ENCODE peak calls at places on chromosomes 7 and 10, in four cellular contexts. One of them, this sample, is unnamed.

GRCh38 chr7:26910221-26910620 is 45.8 kb upstream of the SKAP2 start:
- DNase-seq in neuronal stem cell: no peak
- DNase-seq in CD4-positive, CD25-positive, alpha-beta regulatory T cell: no peak
- DNase-seq in psoas muscle: no peak
- DNase-seq in this sample: no peak

GRCh38 chr7:103447073-103447960 is 1.3 kb upstream of the SLC26A5 start:
- DNase-seq in CD4-positive, CD25-positive, alpha-beta regulatory T cell: peak; percentile 20
- DNase-seq in neuronal stem cell: peak; percentile 54
- DNase-seq in psoas muscle: no peak
- DNase-seq in this sample: no peak

GRCh38 chr10:24889636-24890035 is 62.8 kb downstream of the PRTFDC1 start:
- DNase-seq in neuronal stem cell: no peak
- DNase-seq in CD4-positive, CD25-positive, alpha-beta regulatory T cell: no peak
- DNase-seq in psoas muscle: no peak
- DNase-seq in this sample: no peak

GRCh38 chr10:54559498-54559897 is 241.5 kb downstream of the PCDH15 start:
- DNase-seq in neuronal stem cell: no peak
- DNase-seq in psoas muscle: no peak
- DNase-seq in CD4-positive, CD25-positive, alpha-beta regulatory T cell: no peak
- DNase-seq in this sample: no peak

GRCh38 chr7:149883452-149883861 is 9.7 kb downstream of the ATP6V0E2 start:
- DNase-seq in neuronal stem cell: peak; percentile 49
- DNase-seq in psoas muscle: peak; percentile 58
- DNase-seq in CD4-positive, CD25-positive, alpha-beta regulatory T cell: peak; percentile 44
- DNase-seq in this sample: peak; percentile 61

GRCh38 chr10:85124592-85124991 is 796.2 kb downstream of the CCSER2 start:
- DNase-seq in psoas muscle: no peak
- DNase-seq in CD4-positive, CD25-positive, alpha-beta regulatory T cell: no peak
- DNase-seq in neuronal stem cell: no peak
- DNase-seq in this sample: no peak

GRCh38 chr7:82050792-82051191 is 280.9 kb upstream of the HGF start:
- DNase-seq in neuronal stem cell: no peak
- DNase-seq in psoas muscle: no peak
- DNase-seq in CD4-positive, CD25-positive, alpha-beta regulatory T cell: no peak
- DNase-seq in this sample: no peak

GRCh38 chr7:45882465-45882810 is 5.8 kb upstream of the IGFBP1 start:
- DNase-seq in psoas muscle: no peak
- DNase-seq in neuronal stem cell: no peak
- DNase-seq in CD4-positive, CD25-positive, alpha-beta regulatory T cell: no peak
- DNase-seq in this sample: no peak

GRCh38 chr7:150863946-150864345 is 11.6 kb downstream of the AOC1 start:
- DNase-seq in neuronal stem cell: no peak
- DNase-seq in CD4-positive, CD25-positive, alpha-beta regulatory T cell: no peak
- DNase-seq in psoas muscle: no peak
- DNase-seq in this sample: no peak

GRCh38 chr10:117348236-117348635 is 27.0 kb downstream of the PDZD8 start:
- DNase-seq in neuronal stem cell: no peak
- DNase-seq in CD4-positive, CD25-positive, alpha-beta regulatory T cell: no peak
- DNase-seq in psoas muscle: no peak
- DNase-seq in this sample: no peak

GRCh38 chr7:139635521-139636240 is 112.2 kb downstream of the CLEC2L start:
- DNase-seq in neuronal stem cell: peak; percentile 49
- DNase-seq in CD4-positive, CD25-positive, alpha-beta regulatory T cell: peak; percentile 56
- DNase-seq in psoas muscle: no peak
- DNase-seq in this sample: no peak

GRCh38 chr10:96044686-96045085 is 1.3 kb downstream of the CCNJ start:
- DNase-seq in psoas muscle: no peak
- DNase-seq in neuronal stem cell: no peak
- DNase-seq in CD4-positive, CD25-positive, alpha-beta regulatory T cell: no peak
- DNase-seq in this sample: no peak

GRCh38 chr10:33781666-33782395 is 447.4 kb upstream of the NRP1 start:
- DNase-seq in psoas muscle: no peak
- DNase-seq in CD4-positive, CD25-positive, alpha-beta regulatory T cell: no peak
- DNase-seq in neuronal stem cell: no peak
- DNase-seq in this sample: no peak

GRCh38 chr10:29667191-29667590 is 32.4 kb upstream of the SVIL start:
- DNase-seq in CD4-positive, CD25-positive, alpha-beta regulatory T cell: no peak
- DNase-seq in psoas muscle: no peak
- DNase-seq in neuronal stem cell: no peak
- DNase-seq in this sample: no peak

GRCh38 chr10:3886191-3886590 is 101.2 kb upstream of the KLF6 start:
- DNase-seq in psoas muscle: peak; percentile 38
- DNase-seq in neuronal stem cell: no peak
- DNase-seq in CD4-positive, CD25-positive, alpha-beta regulatory T cell: no peak
- DNase-seq in this sample: peak; percentile 67

GRCh38 chr7:48048113-48048512 is 12.8 kb downstream of the C7orf57 start:
- DNase-seq in psoas muscle: no peak
- DNase-seq in CD4-positive, CD25-positive, alpha-beta regulatory T cell: no peak
- DNase-seq in neuronal stem cell: no peak
- DNase-seq in this sample: no peak

GRCh38 chr10:52477305-52477704 is 163.2 kb downstream of the DKK1 start:
- DNase-seq in CD4-positive, CD25-positive, alpha-beta regulatory T cell: no peak
- DNase-seq in neuronal stem cell: no peak
- DNase-seq in psoas muscle: no peak
- DNase-seq in this sample: no peak
- H3K4me1 ChIP-seq in CD4-positive, CD25-positive, alpha-beta regulatory T cell: no peaks in the 10 kb centered on the region
- H3K4me1 ChIP-seq in neuronal stem cell: no peaks in the 10 kb centered on the region
- H3K4me1 ChIP-seq in psoas muscle: no peaks in the 10 kb centered on the region
- H3K4me1 ChIP-seq in this sample: no peaks in the 10 kb centered on the region

GRCh38 chr10:97494151-97494550 is 4.1 kb downstream of the MMS19 start:
- DNase-seq in neuronal stem cell: no peak
- DNase-seq in psoas muscle: no peak
- DNase-seq in CD4-positive, CD25-positive, alpha-beta regulatory T cell: no peak
- DNase-seq in this sample: no peak
- H3K27ac ChIP-seq in neuronal stem cell: no peak overlapping the region
- H3K27ac ChIP-seq in psoas muscle: peak overlapping the region; percentile 21
- H3K27ac ChIP-seq in CD4-positive, CD25-positive, alpha-beta regulatory T cell: no peak overlapping the region
- H3K27ac ChIP-seq in this sample: no peak overlapping the region

DNA sequence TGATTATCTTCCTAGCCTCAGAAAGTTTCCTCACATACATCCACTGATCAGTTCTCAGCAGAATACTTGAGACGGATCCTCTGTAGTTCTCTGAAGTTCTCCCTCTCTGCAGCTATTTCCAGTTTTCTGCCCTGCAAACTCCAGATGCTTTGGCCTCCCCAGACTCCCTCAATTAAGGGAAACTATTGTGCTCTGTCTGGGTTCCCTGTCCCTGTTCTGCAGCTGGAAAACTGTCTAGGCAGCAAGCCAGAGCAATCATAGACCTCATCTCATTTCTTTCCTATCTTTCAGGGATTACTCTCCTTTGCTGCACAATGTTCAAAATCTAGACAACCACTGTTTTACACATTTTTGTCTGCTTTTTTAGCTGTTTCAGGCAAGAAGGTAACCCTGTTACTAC is 9.2 kb downstream of the MICU1 start:
- DNase-seq in psoas muscle: no peak
- DNase-seq in neuronal stem cell: no peak
- DNase-seq in CD4-positive, CD25-positive, alpha-beta regulatory T cell: no peak
- DNase-seq in this sample: no peak
- H3K4me1 ChIP-seq in psoas muscle: peaks cover 17% of the 10 kb centered on the region
- H3K4me1 ChIP-seq in neuronal stem cell: no peaks in the 10 kb centered on the region
- H3K4me1 ChIP-seq in CD4-positive, CD25-positive, alpha-beta regulatory T cell: no peaks in the 10 kb centered on the region
- H3K4me1 ChIP-seq in this sample: no peaks in the 10 kb centered on the region

GRCh38 chr7:131298608-131298992 is 29.1 kb upstream of the MKLN1 start:
- DNase-seq in CD4-positive, CD25-positive, alpha-beta regulatory T cell: no peak
- DNase-seq in psoas muscle: no peak
- DNase-seq in neuronal stem cell: no peak
- DNase-seq in this sample: no peak

GRCh38 chr7:131300078-131300477 is 27.6 kb upstream of the MKLN1 start:
- DNase-seq in psoas muscle: no peak
- DNase-seq in neuronal stem cell: no peak
- DNase-seq in CD4-positive, CD25-positive, alpha-beta regulatory T cell: no peak
- DNase-seq in this sample: no peak

GRCh38 chr7:131302876-131303707 is 24.6 kb upstream of the MKLN1 start:
- DNase-seq in CD4-positive, CD25-positive, alpha-beta regulatory T cell: peak; percentile 17
- DNase-seq in psoas muscle: no peak
- DNase-seq in neuronal stem cell: no peak
- DNase-seq in this sample: no peak

GRCh38 chr7:131302453-131302852 is 25.2 kb upstream of the MKLN1 start:
- DNase-seq in neuronal stem cell: no peak
- DNase-seq in CD4-positive, CD25-positive, alpha-beta regulatory T cell: no peak
- DNase-seq in psoas muscle: no peak
- DNase-seq in this sample: no peak

DNA sequence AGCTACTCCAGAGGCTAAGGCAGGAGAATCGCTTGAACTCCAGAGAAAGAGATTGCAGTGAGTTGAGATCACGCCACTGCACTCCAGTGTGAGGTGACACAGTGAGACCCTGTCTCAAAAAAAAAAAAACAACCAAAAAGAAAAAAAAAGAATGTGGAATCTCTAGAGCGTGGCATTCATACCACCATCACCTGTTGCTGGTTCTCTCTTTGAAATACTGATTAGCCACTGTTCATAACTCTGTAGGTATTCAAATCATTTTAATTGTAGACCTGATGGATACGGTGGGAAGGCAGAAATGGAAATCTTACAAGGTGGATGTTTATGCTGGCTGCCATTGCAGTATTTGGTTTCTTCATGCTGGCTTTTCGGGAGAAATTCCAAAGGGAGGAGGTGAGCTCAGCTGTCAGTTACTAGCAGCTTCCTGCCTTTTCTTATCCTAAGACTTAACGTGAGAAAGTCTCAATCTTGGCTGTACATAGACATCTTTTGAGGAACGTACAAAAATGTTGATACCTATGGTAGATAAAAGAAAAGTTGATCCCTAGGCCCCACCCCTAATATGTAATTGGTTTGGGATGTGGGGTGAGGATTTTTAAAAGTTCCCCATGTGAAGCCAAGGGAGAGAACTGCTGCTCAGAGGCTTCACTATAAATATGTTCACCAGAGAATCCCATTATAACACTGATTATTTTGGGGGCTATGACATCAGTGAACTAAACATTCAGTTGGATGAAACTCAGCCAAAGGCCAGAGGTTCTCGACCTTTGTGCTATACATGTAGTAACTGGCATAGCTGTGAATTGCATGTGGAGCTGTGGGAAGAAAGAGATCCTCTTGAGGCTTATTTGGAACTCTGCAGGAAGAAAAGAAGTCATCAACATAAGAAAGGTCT is 26.9 kb upstream of the MKLN1 start:
- DNase-seq in psoas muscle: no peak
- DNase-seq in neuronal stem cell: peak; percentile 12
- DNase-seq in CD4-positive, CD25-positive, alpha-beta regulatory T cell: no peak
- DNase-seq in this sample: no peak
- H3K27ac ChIP-seq in psoas muscle: peak overlapping the region; percentile 67
- H3K27ac ChIP-seq in neuronal stem cell: no peak overlapping the region
- H3K27ac ChIP-seq in CD4-positive, CD25-positive, alpha-beta regulatory T cell: no peak overlapping the region
- H3K27ac ChIP-seq in this sample: no peak overlapping the region

DNA sequence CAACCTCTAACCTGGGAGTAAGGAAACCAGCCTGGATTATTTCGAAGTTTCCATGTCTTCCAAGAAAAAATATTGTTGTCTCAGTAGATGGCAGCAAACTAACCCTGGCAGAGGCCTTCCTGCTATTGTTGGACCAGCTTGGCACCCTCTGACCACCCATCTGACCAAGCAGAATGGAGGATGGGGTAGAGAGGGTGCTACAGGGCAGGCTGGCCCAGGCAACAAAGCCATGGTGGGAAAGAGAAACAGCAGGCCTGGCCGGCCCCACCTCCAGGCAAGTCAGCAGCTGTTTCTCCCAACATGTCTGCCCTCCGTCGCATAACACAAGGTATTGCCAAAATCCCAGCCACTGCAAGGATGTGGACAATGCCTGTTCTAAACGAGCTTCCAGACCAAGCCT is 95.0 kb downstream of the FAM53B start:
- DNase-seq in neuronal stem cell: no peak
- DNase-seq in CD4-positive, CD25-positive, alpha-beta regulatory T cell: no peak
- DNase-seq in psoas muscle: peak; percentile 59
- DNase-seq in this sample: no peak
- H3K4me1 ChIP-seq in neuronal stem cell: peaks cover 8% of the 10 kb centered on the region
- H3K4me1 ChIP-seq in CD4-positive, CD25-positive, alpha-beta regulatory T cell: peaks cover 94% of the 10 kb centered on the region
- H3K4me1 ChIP-seq in psoas muscle: peaks cover 88% of the 10 kb centered on the region
- H3K4me1 ChIP-seq in this sample: no peaks in the 10 kb centered on the region

GRCh38 chr10:59562126-59562525 is 147.5 kb downstream of the SLC16A9 start:
- DNase-seq in neuronal stem cell: no peak
- DNase-seq in CD4-positive, CD25-positive, alpha-beta regulatory T cell: no peak
- DNase-seq in psoas muscle: no peak
- DNase-seq in this sample: no peak

GRCh38 chr10:59560990-59561389 is 148.7 kb downstream of the SLC16A9 start:
- DNase-seq in neuronal stem cell: no peak
- DNase-seq in psoas muscle: no peak
- DNase-seq in CD4-positive, CD25-positive, alpha-beta regulatory T cell: no peak
- DNase-seq in this sample: no peak

GRCh38 chr10:59558066-59558465 is 151.6 kb downstream of the SLC16A9 start:
- DNase-seq in CD4-positive, CD25-positive, alpha-beta regulatory T cell: no peak
- DNase-seq in neuronal stem cell: no peak
- DNase-seq in psoas muscle: no peak
- DNase-seq in this sample: no peak

GRCh38 chr10:59561397-59562121 is 148.1 kb downstream of the SLC16A9 start:
- DNase-seq in CD4-positive, CD25-positive, alpha-beta regulatory T cell: no peak
- DNase-seq in psoas muscle: no peak
- DNase-seq in neuronal stem cell: no peak
- DNase-seq in this sample: no peak

DNA sequence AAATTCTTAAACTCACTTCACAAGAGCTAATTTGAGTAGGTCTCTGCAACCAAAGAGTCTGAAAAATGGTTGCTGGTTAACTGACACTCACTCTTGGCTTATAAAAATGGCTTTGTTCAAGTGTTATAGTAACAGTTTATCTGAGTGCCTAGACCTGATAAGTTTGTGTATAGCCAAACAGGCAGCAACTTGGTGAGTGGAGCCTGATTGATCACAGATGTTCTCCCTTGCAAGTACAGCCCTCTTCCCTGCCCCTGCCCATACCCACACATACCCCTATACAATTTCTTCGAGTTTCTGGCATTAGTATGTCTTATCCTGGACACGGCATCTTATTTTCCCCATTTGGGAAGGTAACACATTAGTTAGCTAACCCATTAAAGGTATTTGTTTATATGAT is 149.5 kb downstream of the SLC16A9 start:
- DNase-seq in psoas muscle: no peak
- DNase-seq in neuronal stem cell: no peak
- DNase-seq in CD4-positive, CD25-positive, alpha-beta regulatory T cell: no peak
- DNase-seq in this sample: no peak
- H3K27ac ChIP-seq in psoas muscle: no peak overlapping the region
- H3K27ac ChIP-seq in neuronal stem cell: no peak overlapping the region
- H3K27ac ChIP-seq in CD4-positive, CD25-positive, alpha-beta regulatory T cell: no peak overlapping the region
- H3K27ac ChIP-seq in this sample: no peak overlapping the region

GRCh38 chr7:90624128-90624980 is 28.2 kb downstream of the CDK14 start:
- DNase-seq in neuronal stem cell: no peak
- DNase-seq in CD4-positive, CD25-positive, alpha-beta regulatory T cell: no peak
- DNase-seq in psoas muscle: no peak
- DNase-seq in this sample: no peak

GRCh38 chr7:90622670-90623069 is 26.5 kb downstream of the CDK14 start:
- DNase-seq in CD4-positive, CD25-positive, alpha-beta regulatory T cell: no peak
- DNase-seq in neuronal stem cell: no peak
- DNase-seq in psoas muscle: no peak
- DNase-seq in this sample: no peak

GRCh38 chr7:90618880-90619279 is 22.8 kb downstream of the CDK14 start:
- DNase-seq in CD4-positive, CD25-positive, alpha-beta regulatory T cell: no peak
- DNase-seq in neuronal stem cell: no peak
- DNase-seq in psoas muscle: no peak
- DNase-seq in this sample: no peak

GRCh38 chr7:90621130-90621891 is 25.2 kb downstream of the CDK14 start:
- DNase-seq in psoas muscle: no peak
- DNase-seq in neuronal stem cell: no peak
- DNase-seq in CD4-positive, CD25-positive, alpha-beta regulatory T cell: no peak
- DNase-seq in this sample: no peak

GRCh38 chr7:90621892-90622182 is 25.7 kb downstream of the CDK14 start:
- DNase-seq in CD4-positive, CD25-positive, alpha-beta regulatory T cell: no peak
- DNase-seq in neuronal stem cell: no peak
- DNase-seq in psoas muscle: no peak
- DNase-seq in this sample: no peak
- H3K4me1 ChIP-seq in CD4-positive, CD25-positive, alpha-beta regulatory T cell: no peaks in the 10 kb centered on the region
- H3K4me1 ChIP-seq in neuronal stem cell: peaks cover 10% of the 10 kb centered on the region
- H3K4me1 ChIP-seq in psoas muscle: peaks cover 9% of the 10 kb centered on the region
- H3K4me1 ChIP-seq in this sample: no peaks in the 10 kb centered on the region

This sample was measured in aorta.